ENCODE peak calls at places on chromosomes 13 and 19, in seven cellular contexts. S is HCT116, P is SK-N-SH, B is GM12878, Z is HepG2, E is H1, U is K562. J is an unnamed sample.

GRCh38 chr13:106882222-106882621 is 314.3 kb upstream of the ARGLU1 start:
- DNase-seq in S (no peak), P (no peak), B (no peak), Z (no peak), E (no peak), U (no peak), J (no peak)

GRCh38 chr19:16579381-16579780 is 7.2 kb upstream of the SLC35E1 start:
- DNase-seq in S (no peak), P (no peak), B (no peak), Z (no peak), E (no peak), U (no peak), J (no peak)

GRCh38 chr19:17073869-17074627 is 1.2 kb downstream of the HAUS8 start:
- DNase-seq in S (no peak), P (no peak), B (no peak), Z (no peak), E (no peak), U (peak), J (peak)

GRCh38 chr19:5627395-5627904 is 4.6 kb downstream of the SAFB start:
- DNase-seq in S (no peak), P (no peak), B (peak), Z (no peak), E (no peak), U (peak), J (no peak)

GRCh38 chr19:2848625-2849024 is 7.3 kb downstream of the ZNF555 start:
- DNase-seq in S (no peak), P (no peak), B (no peak), Z (no peak), E (no peak), U (no peak), J (no peak)

GRCh38 chr13:42484396-42484795 is 89.6 kb upstream of the TNFSF11 start:
- DNase-seq in S (no peak), P (no peak), B (no peak), Z (no peak), E (no peak), U (no peak), J (no peak)

GRCh38 chr19:34178276-34178614 is 5.9 kb downstream of the LSM14A start:
- DNase-seq in S (no peak), P (no peak), B (no peak), Z (no peak), E (no peak), U (no peak), J (no peak)

GRCh38 chr19:34387446-34387810 is 16.8 kb upstream of the PDCD2L start:
- DNase-seq in S (no peak), P (no peak), B (no peak), Z (no peak), E (no peak), U (no peak), J (no peak)

GRCh38 chr13:74025369-74025768 is 108.8 kb downstream of the KLF12 start:
- DNase-seq in S (no peak), P (no peak), B (peak), Z (no peak), E (no peak), U (no peak), J (no peak)

GRCh38 chr13:99989376-99990044 is 7.9 kb downstream of the ZIC2 start:
- DNase-seq in S (no peak), P (peak), B (no peak), Z (no peak), E (peak), U (no peak), J (no peak)

DNA sequence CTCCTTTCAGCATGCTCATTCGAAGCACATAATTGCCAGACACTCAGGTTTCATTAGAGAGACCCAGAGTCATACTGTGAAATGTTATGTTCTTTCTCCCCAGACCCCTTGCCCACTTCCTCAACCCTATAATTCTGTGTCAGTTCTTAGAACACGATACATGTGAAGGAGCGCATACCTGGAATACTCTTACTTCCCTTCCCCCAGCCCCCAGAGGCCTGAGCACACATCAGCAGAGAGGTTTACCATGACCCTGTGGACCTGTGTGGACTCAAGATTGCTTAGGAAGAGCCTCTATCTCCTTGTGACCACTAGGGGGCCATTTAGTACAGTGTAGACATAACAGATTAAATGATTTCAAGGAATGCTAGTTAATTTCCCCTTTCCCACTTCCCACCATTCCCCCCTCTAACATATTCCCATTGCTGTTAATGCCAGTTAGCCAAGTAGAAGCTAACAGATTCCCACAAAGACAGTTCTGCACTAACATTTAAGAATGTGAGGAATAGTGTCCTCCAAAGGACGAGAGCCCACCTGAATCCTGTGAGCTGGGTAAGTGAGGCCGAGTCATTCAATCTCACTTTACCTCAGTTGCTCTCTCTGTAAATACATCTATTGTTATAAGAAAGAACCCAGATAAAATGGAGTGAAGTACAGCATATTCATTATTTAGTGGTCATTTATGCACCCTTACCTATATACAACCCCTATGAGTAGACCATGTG is 154.2 kb upstream of the MAB21L1 start:
- DNase-seq in S (peak), P (peak), B (no peak), Z (peak), E (no peak), U (peak), J (peak)
- TF ChIP-seq JUND in S (no peak), P (no peak), B (no peak), Z (no peak), E (no peak), U (no peak), J (no peak)

GRCh38 chr13:32446220-32446619 is 18.3 kb upstream of the N4BP2L1 start:
- DNase-seq in S (no peak), P (no peak), B (no peak), Z (peak), E (no peak), U (no peak), J (no peak)

GRCh38 chr13:32448224-32448623 is 20.3 kb upstream of the N4BP2L1 start:
- DNase-seq in S (no peak), P (no peak), B (no peak), Z (no peak), E (no peak), U (no peak), J (no peak)

GRCh38 chr13:32446778-32447465 is 19.0 kb upstream of the N4BP2L1 start:
- DNase-seq in S (no peak), P (no peak), B (no peak), Z (no peak), E (no peak), U (no peak), J (no peak)

GRCh38 chr13:32445461-32445860 is 17.5 kb upstream of the N4BP2L1 start:
- DNase-seq in S (no peak), P (no peak), B (no peak), Z (no peak), E (no peak), U (no peak), J (no peak)

DNA sequence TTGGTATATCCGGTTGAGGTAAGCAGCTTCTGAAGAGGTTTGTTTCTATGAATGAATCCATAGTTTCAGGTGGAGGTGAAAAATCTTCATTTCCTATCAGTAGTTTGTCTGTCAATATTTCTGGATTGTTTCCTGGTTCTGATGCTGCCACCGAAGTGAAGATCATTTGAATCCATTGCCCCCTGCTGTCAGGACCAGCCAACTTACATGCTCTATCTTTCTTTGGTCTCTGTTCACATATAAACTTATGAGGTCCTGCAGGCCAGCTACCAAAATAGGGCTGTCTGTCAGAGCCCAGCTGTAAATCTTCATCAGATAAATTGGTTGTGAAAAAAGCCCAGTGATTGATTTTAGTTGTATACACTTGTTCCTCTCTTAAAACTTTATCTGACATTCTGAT is 15.2 kb upstream of the N4BP2L1 start:
- DNase-seq in S (peak), P (peak), B (peak), Z (peak), E (no peak), U (no peak), J (peak)
- TF ChIP-seq JUND in S (no peak), P (no peak), B (no peak), Z (no peak), E (no peak), U (no peak), J (no peak)

GRCh38 chr19:19211499-19212432 is at the start of gene NCAN:
- DNase-seq in S (no peak), P (peak), B (no peak), Z (no peak), E (peak), U (peak), J (no peak)
- TF ChIP-seq JUND in S (no peak), P (no peak), B (no peak), Z (no peak), E (no peak), U (no peak), J (no peak)

DNA sequence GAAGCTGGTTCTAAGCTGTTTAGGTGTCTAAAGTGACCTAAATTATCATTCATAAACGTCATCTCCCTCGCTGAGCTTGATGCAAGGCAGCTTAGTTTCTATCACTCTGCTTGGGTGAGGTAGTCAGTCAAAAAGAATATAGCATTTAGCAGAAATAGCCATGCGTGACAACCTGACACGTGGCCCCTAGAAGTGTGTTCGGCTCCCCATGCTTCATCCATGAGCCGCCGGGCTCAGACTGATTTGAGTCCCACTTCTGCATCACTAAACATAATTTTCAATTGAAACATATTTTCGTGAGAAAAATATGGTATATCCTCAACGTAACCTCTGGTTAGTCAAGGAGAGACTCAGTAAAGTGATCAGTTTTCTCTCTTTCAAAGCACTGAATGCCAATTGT is 459.8 kb downstream of the IRS2 start:
- DNase-seq in S (no peak), P (no peak), B (no peak), Z (no peak), E (no peak), U (no peak), J (no peak)
- TF ChIP-seq JUND in S (no peak), P (no peak), B (no peak), Z (no peak), E (no peak), U (no peak), J (no peak)

DNA sequence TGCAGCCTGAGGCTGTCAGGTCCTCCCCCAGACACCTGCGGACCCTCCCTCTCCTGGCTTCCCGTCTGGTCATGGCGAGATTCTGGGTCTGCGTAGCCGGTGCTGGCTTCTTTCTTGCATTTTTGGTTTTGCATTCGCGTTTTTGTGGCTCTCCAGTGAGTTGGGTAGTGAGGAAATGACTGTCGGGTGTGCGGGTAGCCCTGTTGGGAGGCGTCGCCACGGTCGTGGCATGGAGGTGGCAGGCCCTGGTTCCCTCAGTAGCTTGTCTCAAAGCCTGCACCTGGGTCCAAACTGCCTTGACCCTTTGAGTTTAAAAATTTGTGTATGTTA is 278 bp downstream of the NHLRC3 start:
- DNase-seq in S (no peak), P (no peak), B (no peak), Z (peak), E (no peak), U (no peak), J (no peak)
- TF ChIP-seq JUND in S (no peak), P (no peak), B (no peak), Z (no peak), E (no peak), U (no peak), J (no peak)

GRCh38 chr13:75717525-75717924 is 81.4 kb downstream of the LMO7 start:
- DNase-seq in S (no peak), P (no peak), B (no peak), Z (no peak), E (no peak), U (no peak), J (no peak)

GRCh38 chr13:75721307-75721706 is 85.2 kb downstream of the LMO7 start:
- DNase-seq in S (no peak), P (no peak), B (no peak), Z (no peak), E (no peak), U (no peak), J (no peak)

GRCh38 chr13:75713852-75714251 is 77.7 kb downstream of the LMO7 start:
- DNase-seq in S (no peak), P (no peak), B (no peak), Z (no peak), E (no peak), U (no peak), J (no peak)

DNA sequence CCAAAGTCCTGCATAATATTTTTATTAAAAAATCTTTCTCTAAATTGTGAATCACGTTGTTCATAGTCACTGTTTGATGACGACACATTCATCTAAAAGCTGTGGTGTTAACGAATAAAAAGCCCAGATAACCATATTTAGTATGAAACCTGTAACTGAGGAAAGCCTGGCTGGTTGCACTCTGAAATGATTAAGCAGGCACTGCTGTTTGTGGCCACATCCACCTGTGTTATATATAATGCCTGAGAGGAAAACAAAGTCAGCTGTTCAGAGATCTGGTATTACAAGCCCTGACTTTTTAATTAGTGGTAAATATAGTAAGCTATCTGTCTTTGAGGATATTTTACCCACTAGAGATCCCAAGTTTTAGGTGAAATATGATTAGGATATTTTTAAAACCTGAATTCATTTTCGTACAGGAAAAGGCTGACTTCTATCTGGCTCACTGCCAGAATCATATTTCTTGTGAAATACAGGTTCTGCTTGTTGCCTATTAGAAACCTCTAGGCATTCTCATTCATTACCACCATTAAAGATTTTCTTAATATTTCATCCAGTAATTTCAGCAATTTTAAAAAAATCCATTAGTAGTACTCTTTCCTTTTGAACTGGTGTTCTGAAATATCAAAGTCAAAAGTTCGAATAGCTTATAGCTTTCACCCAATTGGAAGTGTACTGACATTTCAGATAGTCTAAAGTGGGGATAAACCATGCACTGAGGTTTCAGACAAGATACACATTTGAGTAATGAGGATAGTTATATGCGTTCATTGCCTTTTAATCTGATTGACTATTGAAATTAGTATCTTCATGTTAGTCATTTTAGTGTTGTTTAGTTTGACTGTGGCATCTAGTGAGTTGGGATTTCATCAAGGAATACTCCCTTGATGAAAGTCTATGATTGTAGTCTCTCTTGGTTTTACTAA is 79.7 kb downstream of the LMO7 start:
- DNase-seq in S (no peak), P (no peak), B (peak), Z (no peak), E (no peak), U (no peak), J (no peak)
- TF ChIP-seq JUND in S (no peak), P (no peak), B (no peak), Z (no peak), E (no peak), U (no peak), J (no peak)

J was measured in T47D.